ENCODE peak calls at places on chromosomes 11 and 22, in seven cellular contexts. X is heart right ventricle, W is memory B cell, Z is EL, A is COR-L47, Y is DMS 273 treated with DMSO at 0.1 percent for 48 hours, J is hypothalamus. G is an unnamed sample.
A peak's percentile ranks its signal among the peaks of the same experiment; 100 is the strongest.

GRCh38 chr11:110918351-110918750 is 206.1 kb upstream of the ARHGAP20 start:
- DNase-seq in X (no peak), W (no peak), Z (no peak), A (no peak), Y (no peak), J (no peak), G (no peak)

GRCh38 chr22:23098718-23099524 is 28.6 kb downstream of the GNAZ start:
- DNase-seq in X (peak; percentile 24), W (no peak), Z (no peak), A (no peak), Y (no peak), J (peak; percentile 69), G (no peak)

GRCh38 chr11:76233936-76234703 is 27.8 kb upstream of the WNT11 start:
- DNase-seq in X (peak; percentile 62), W (no peak), Z (peak; percentile 33), A (no peak), Y (no peak), J (peak; percentile 50), G (peak; percentile 78)

GRCh38 chr11:92667446-92668165 is 301.8 kb upstream of the MTNR1B start:
- DNase-seq in X (no peak), W (no peak), Z (no peak), A (peak; percentile 51), Y (no peak), J (no peak), G (no peak)

GRCh38 chr11:47980093-47980906 is at the start of gene PTPRJ:
- DNase-seq in X (peak; percentile 46), W (peak; percentile 70), Z (peak; percentile 66), A (peak; percentile 44), Y (no peak), J (peak; percentile 54), G (peak; percentile 63)

GRCh38 chr11:111733009-111733408 is 33.2 kb downstream of the PPP2R1B start:
- DNase-seq in X (peak; percentile 62), W (no peak), Z (peak; percentile 83), A (no peak), Y (no peak), J (no peak), G (peak; percentile 63)

GRCh38 chr22:42932857-42933782 is 76.0 kb upstream of the ARFGAP3 start:
- DNase-seq in X (peak; percentile 69), W (peak; percentile 66), Z (no peak), A (no peak), Y (no peak), J (no peak), G (peak; percentile 73)

GRCh38 chr22:42171946-42172345 is 41.3 kb upstream of the CYP2D6 start:
- DNase-seq in X (no peak), W (no peak), Z (no peak), A (no peak), Y (no peak), J (no peak), G (no peak)

GRCh38 chr22:22168190-22168940 is 76.2 kb upstream of the VPREB1 start:
- DNase-seq in X (no peak), W (peak; percentile 37), Z (peak; percentile 52), A (peak; percentile 68), Y (peak; percentile 36), J (no peak), G (no peak)

GRCh38 chr11:117807482-117808272 is 10.7 kb upstream of the DSCAML1 start:
- DNase-seq in X (peak; percentile 80), W (peak; percentile 78), Z (peak; percentile 51), A (peak; percentile 61), Y (no peak), J (no peak), G (peak; percentile 88)

GRCh38 chr11:68956142-68956541 is 24.6 kb downstream of the MRGPRD start:
- DNase-seq in X (no peak), W (peak; percentile 40), Z (no peak), A (no peak), Y (no peak), J (no peak), G (no peak)

GRCh38 chr11:129702410-129703390 is 112.9 kb upstream of the TMEM45B start:
- DNase-seq in X (no peak), W (no peak), Z (no peak), A (no peak), Y (no peak), J (no peak), G (no peak)

GRCh38 chr22:19568337-19569311 is 44.4 kb upstream of the CLDN5 start:
- DNase-seq in X (peak; percentile 19), W (no peak), Z (peak; percentile 94), A (no peak), Y (no peak), J (no peak), G (no peak)

GRCh38 chr11:61697093-61697492 is 16.9 kb downstream of the DAGLA start:
- DNase-seq in X (no peak), W (no peak), Z (peak; percentile 81), A (no peak), Y (no peak), J (no peak), G (no peak)

GRCh38 chr11:65445604-65446445 is 23.2 kb downstream of the NEAT1 start:
- DNase-seq in X (no peak), W (no peak), Z (no peak), A (no peak), Y (no peak), J (no peak), G (peak; percentile 77)

GRCh38 chr11:65716294-65716693 is 4.2 kb downstream of the KAT5 start:
- DNase-seq in X (no peak), W (no peak), Z (no peak), A (no peak), Y (no peak), J (no peak), G (no peak)